ENCODE peak calls at places on chromosomes 5 and 9, in six cellular contexts. D is fibroblast of the aortic adventitia, X is lower lobe of right lung, Q is psoas muscle, G is Peyer's patch, O is AG04450. B is an unnamed sample.

GRCh38 chr5:140342896-140343295 is 3.5 kb downstream of the HBEGF start:
- DNase-seq in Q (no peak), X (no peak), G (no peak), D (no peak), O (no peak), B (no peak)

GRCh38 chr5:99141534-99142135 is 212.8 kb upstream of the CHD1 start:
- DNase-seq in O (no peak), Q (no peak), D (no peak), X (no peak), G (no peak), B (no peak)

GRCh38 chr5:167792538-167792937 is 498.9 kb upstream of the WWC1 start:
- DNase-seq in O (no peak), D (no peak), G (no peak), Q (no peak), X (no peak), B (peak)

GRCh38 chr5:124574521-124575436 is 171.7 kb downstream of the ZNF608 start:
- DNase-seq in G (no peak), Q (no peak), O (no peak), D (no peak), X (no peak), B (no peak)

GRCh38 chr9:137588311-137588710 is 2.0 kb downstream of the ZMYND19 start:
- DNase-seq in D (no peak), O (no peak), Q (no peak), X (no peak), G (no peak), B (no peak)

GRCh38 chr5:32574540-32575175 is 10.7 kb upstream of the SUB1 start:
- DNase-seq in G (no peak), X (no peak), D (no peak), O (no peak), Q (no peak), B (no peak)

GRCh38 chr5:175614223-175614622 is 43.6 kb upstream of the HRH2 start:
- DNase-seq in G (no peak), O (no peak), D (no peak), X (no peak), Q (no peak), B (no peak)

GRCh38 chr9:36584626-36585460 is 12.1 kb downstream of the MELK start:
- DNase-seq in Q (no peak), X (no peak), G (no peak), O (no peak), D (peak), B (peak)

GRCh38 chr9:136584401-136585328 is 38.8 kb upstream of the NOTCH1 start:
- DNase-seq in G (no peak), Q (no peak), X (no peak), O (no peak), D (peak), B (no peak)

GRCh38 chr9:126171641-126172040 is 155.0 kb upstream of the MVB12B start:
- DNase-seq in G (no peak), O (no peak), D (no peak), X (no peak), Q (no peak), B (no peak)

GRCh38 chr5:139654464-139654863 is 6.3 kb downstream of the CXXC5 start:
- DNase-seq in G (no peak), Q (no peak), O (no peak), X (no peak), D (no peak), B (no peak)

GRCh38 chr5:65076251-65076869 is 307.6 kb downstream of the CWC27 start:
- DNase-seq in D (peak), Q (peak), X (peak), O (peak), G (no peak), B (peak)

GRCh38 chr5:31366941-31367340 is 165.0 kb downstream of the DROSHA start:
- DNase-seq in G (no peak), D (peak), Q (no peak), X (no peak), O (no peak), B (peak)

GRCh38 chr5:133792025-133792424 is 176.4 kb downstream of the C5orf15 start:
- DNase-seq in X (no peak), D (no peak), G (no peak), O (no peak), Q (no peak), B (no peak)

GRCh38 chr5:153699035-153699434 is 208.6 kb downstream of the GRIA1 start:
- DNase-seq in Q (no peak), X (no peak), D (no peak), G (no peak), O (no peak), B (peak)

GRCh38 chr5:56910123-56910951 is 941 bp downstream of the SETD9 start:
- DNase-seq in D (no peak), Q (peak), O (peak), X (peak), G (peak), B (peak)

GRCh38 chr9:79325501-79325900 is 246.3 kb upstream of the TLE4 start:
- DNase-seq in Q (no peak), O (no peak), D (no peak), X (no peak), G (no peak), B (peak)

GRCh38 chr5:54018438-54018837 is 291.9 kb downstream of the ARL15 start:
- DNase-seq in D (no peak), G (no peak), Q (no peak), O (peak), X (no peak), B (no peak)

GRCh38 chr9:126956929-126957686 is 42.5 kb downstream of the RALGPS1 start:
- DNase-seq in O (peak), Q (no peak), X (no peak), G (no peak), D (peak), B (peak)

GRCh38 chr5:38452201-38452600 is 104.2 kb downstream of the LIFR start:
- DNase-seq in Q (no peak), X (no peak), O (no peak), G (no peak), D (no peak), B (no peak)

GRCh38 chr5:71786337-71787060 is 67.4 kb downstream of the CARTPT start:
- DNase-seq in Q (no peak), O (no peak), G (no peak), X (no peak), D (no peak), B (no peak)

GRCh38 chr5:172380992-172381643 is 73.2 kb downstream of the SH3PXD2B start:
- DNase-seq in X (peak), G (no peak), Q (peak), O (peak), D (peak), B (peak)

GRCh38 chr9:1005043-1005667 is 28.7 kb downstream of the DMRT3 start:
- DNase-seq in D (peak), G (no peak), O (peak), Q (no peak), X (no peak), B (peak)
- TF ChIP-seq CTCF in D (peak), G (peak), O (peak), Q (peak), X (peak), B (peak)

DNA sequence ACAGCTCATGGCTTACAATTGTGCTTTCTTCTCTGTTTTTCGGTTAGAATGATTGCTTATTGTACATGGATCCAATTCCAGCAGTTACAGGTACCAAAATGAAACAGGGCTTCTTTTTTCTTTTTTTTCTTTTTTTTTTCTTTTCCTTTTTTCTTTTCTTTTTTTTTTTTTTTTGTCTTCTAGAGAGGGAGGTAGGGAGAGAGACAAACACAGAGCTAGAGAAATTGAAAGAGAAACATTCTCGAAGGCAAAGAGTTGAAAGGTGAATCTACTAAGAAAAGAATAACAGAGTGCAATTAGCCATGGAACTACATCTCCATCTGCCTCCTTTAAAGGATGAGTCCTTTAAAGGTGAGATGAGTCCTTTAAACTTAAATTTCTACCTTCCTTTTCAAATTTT is 1.0 kb upstream of the EDIL3 start:
- DNase-seq in G (no peak), Q (no peak), X (no peak), D (no peak), O (no peak), B (no peak)
- H3K4me3 ChIP-seq in G (no peak), Q (no peak), X (peak), D (peak), O (no peak), B (peak)

DNA sequence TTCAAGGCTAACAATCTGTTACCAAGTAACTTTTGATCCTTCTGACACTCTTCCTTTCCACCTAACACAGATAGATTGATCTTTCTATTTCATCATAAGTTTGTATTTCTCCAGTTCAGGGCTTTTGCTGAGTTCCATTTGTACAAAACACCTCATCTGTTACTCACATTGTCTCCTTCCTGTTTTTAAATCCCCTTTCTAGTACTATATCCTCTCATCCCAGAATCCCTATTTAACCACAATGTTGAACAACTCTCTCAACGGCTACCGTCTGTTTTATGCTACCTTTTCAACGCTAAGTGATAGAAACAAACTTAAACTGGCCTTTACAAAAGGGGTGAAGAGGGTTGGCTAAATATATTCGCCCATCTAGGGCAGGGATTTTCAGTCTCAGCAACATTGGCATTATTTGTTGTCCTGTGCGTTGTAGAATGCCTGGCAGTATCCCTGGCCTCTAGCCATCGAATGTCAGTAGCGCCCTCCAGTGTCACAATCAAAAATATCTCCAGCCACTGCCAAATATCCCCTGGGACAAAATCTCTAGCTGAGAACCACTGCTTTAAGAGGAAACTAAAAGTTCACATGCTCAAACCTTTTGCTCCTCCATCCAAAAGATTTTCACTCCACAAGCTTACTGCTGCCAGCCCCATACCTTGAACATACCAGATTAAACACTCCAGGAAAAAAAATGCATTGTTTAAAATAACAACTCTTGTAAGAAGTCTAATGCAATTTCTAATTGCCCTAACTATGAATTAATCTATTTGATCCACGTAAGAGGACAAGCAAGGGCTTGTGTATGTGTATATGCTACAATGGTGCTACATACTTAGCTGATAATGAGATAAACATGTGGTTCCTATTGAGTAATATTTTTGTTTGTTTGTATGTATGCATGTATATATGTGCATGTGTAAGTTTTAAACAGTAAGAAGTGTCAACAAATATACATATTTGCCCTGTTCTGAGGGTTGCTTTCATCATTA is 344.0 kb downstream of the PTPRD start:
- DNase-seq in D (peak), G (no peak), X (no peak), Q (no peak), O (no peak), B (peak)
- TF ChIP-seq CTCF in D (peak), G (no peak), X (peak), Q (no peak), O (peak), B (peak)

GRCh38 chr5:95949810-95950209 is 11.8 kb downstream of the ELL2 start:
- DNase-seq in G (no peak), O (no peak), D (no peak), Q (no peak), X (no peak), B (no peak)
- H3K4me3 ChIP-seq in G (no peak), O (no peak), D (no peak), Q (no peak), X (no peak), B (no peak)

DNA sequence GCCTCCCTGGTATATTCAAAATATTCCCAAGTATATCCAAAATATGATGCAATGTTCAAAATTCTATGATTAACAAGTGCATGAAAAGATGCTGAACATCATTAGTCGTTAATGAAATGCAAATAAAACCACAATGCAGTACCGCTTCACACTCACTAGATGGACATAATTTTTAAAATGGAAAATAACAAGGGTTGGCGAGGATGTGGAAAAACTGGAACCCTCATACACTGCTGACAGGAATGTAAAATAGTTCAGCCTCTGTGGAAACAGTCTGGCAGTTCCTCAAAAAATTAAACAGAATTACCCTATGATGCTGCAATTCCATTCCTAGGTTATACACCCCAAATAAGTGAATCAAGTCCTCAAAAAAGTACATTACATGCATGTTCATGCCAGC is 36.1 kb upstream of the MYOT start:
- DNase-seq in O (no peak), G (no peak), Q (no peak), D (peak), X (no peak), B (no peak)
- TF ChIP-seq CTCF in O (no peak), G (no peak), Q (peak), D (peak), X (no peak), B (peak)

DNA sequence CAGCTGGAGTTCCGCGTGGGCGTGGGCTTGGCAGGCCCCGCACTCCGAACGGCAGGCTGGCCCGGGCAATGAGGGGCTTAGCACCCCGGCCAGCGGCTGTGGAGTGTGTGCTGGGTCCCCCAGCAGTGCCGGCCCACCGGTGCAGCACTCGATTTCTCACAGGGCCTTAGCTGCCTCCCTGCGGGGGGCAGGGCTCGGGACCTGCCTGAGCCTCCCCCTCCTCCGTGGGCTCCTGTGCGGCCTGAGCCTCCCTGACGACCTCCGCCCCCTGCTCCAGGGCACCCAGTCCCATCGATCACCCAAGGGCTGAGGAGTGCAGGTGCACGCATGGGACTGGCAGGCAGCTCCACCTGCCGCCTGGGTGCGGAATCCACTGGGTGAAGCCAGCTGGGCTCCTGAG is 191.8 kb downstream of the CYLC2 start:
- DNase-seq in O (no peak), D (no peak), X (no peak), G (no peak), Q (no peak), B (no peak)
- H3K4me3 ChIP-seq in O (no peak), D (no peak), X (no peak), G (no peak), Q (no peak), B (no peak)

GRCh38 chr5:73939535-73939934 is 313.5 kb downstream of the ARHGEF28 start:
- DNase-seq in G (no peak), X (no peak), D (no peak), Q (no peak), O (no peak), B (peak)
- TF ChIP-seq CTCF in G (no peak), X (no peak), D (no peak), Q (no peak), O (no peak), B (no peak)

GRCh38 chr5:132467292-132467984 is 23.1 kb downstream of the IRF1 start:
- DNase-seq in X (no peak), O (no peak), Q (no peak), G (peak), D (no peak), B (no peak)
- H3K4me3 ChIP-seq in X (no peak), O (no peak), Q (no peak), G (no peak), D (no peak), B (no peak)

GRCh38 chr5:33937700-33938506 is 1.7 kb downstream of the RXFP3 start:
- DNase-seq in O (no peak), D (no peak), Q (no peak), G (no peak), X (no peak), B (no peak)

GRCh38 chr5:33937017-33937699 is 972 bp downstream of the RXFP3 start:
- DNase-seq in D (no peak), Q (no peak), G (no peak), X (no peak), O (no peak), B (no peak)

GRCh38 chr5:33936381-33937016 is at the start of gene RXFP3:
- DNase-seq in X (no peak), D (no peak), O (no peak), Q (no peak), G (no peak), B (peak)

GRCh38 chr5:33933723-33934544 is 2.3 kb upstream of the RXFP3 start:
- DNase-seq in D (peak), X (no peak), Q (no peak), G (no peak), O (no peak), B (peak)

DNA sequence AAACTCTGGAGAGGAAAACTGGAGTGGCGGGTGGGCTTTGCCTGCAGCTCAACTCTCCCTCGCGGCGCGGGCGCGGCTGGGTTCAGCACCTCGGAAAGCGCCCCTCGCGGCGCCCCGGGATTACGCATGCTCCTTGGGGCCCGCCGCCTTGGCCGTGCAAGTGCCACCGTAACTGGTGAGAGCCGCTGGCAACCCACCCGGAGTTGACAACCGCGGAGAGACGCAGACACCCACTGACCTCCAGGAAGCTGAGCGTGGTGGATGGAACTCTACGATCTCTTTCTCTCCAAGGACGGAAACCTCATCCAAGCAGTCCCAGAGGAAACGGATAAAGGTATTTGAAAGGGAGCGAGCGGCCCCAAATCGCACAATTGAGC is 194 bp upstream of the RXFP3 start:
- DNase-seq in G (no peak), X (peak), D (peak), Q (peak), O (peak), B (peak)
- TF ChIP-seq CTCF in G (peak), X (no peak), D (peak), Q (peak), O (no peak), B (no peak)

B was measured in astrocyte.